ENCODE peak calls at places on chromosomes 7 and 10, in five cellular contexts. S is IMR-90, W is H1, T is K562, H is HepG2. Q is an unnamed sample.

GRCh38 chr10:77287647-77288120 is 349.9 kb downstream of the KCNMA1 start:
- DNase-seq in S (no peak), W (no peak), T (no peak), H (no peak), Q (peak)

GRCh38 chr10:88783734-88784133 is 18.8 kb upstream of the LIPM start:
- DNase-seq in S (peak), W (no peak), T (no peak), H (no peak), Q (no peak)

GRCh38 chr10:21953585-21954057 is 49.9 kb downstream of the DNAJC1 start:
- DNase-seq in S (peak), W (no peak), T (peak), H (peak), Q (peak)

GRCh38 chr10:2885956-2886296 is 181.4 kb upstream of the PFKP start:
- DNase-seq in S (no peak), W (no peak), T (no peak), H (no peak), Q (no peak)

GRCh38 chr7:104106106-104106505 is 101.7 kb downstream of the ORC5 start:
- DNase-seq in S (peak), W (no peak), T (no peak), H (peak), Q (no peak)

GRCh38 chr7:131625817-131626372 is 69.5 kb upstream of the PODXL start:
- DNase-seq in S (peak), W (peak), T (no peak), H (no peak), Q (peak)

GRCh38 chr7:80496586-80496985 is 15.3 kb downstream of the GNAT3 start:
- DNase-seq in S (peak), W (no peak), T (no peak), H (no peak), Q (no peak)

GRCh38 chr7:158646766-158647474 is 57.7 kb downstream of the NCAPG2 start:
- DNase-seq in S (no peak), W (peak), T (peak), H (peak), Q (no peak)

GRCh38 chr7:36671432-36671829 is 52.9 kb downstream of the AOAH start:
- DNase-seq in S (no peak), W (no peak), T (no peak), H (no peak), Q (no peak)

GRCh38 chr10:110336111-110336721 is 31.5 kb upstream of the SMNDC1 start:
- DNase-seq in S (peak), W (peak), T (no peak), H (no peak), Q (peak)

GRCh38 chr7:10888861-10889260 is 84.8 kb upstream of the PHF14 start:
- DNase-seq in S (no peak), W (no peak), T (no peak), H (no peak), Q (no peak)

GRCh38 chr7:74256446-74257408 is 2.5 kb upstream of the RFC2 start:
- DNase-seq in S (peak), W (no peak), T (no peak), H (no peak), Q (no peak)

GRCh38 chr7:131802195-131802594 is 245.8 kb upstream of the PODXL start:
- DNase-seq in S (no peak), W (no peak), T (no peak), H (no peak), Q (no peak)

GRCh38 chr7:123635551-123636359 is 19.9 kb upstream of the LMOD2 start:
- DNase-seq in S (peak), W (no peak), T (peak), H (peak), Q (peak)

GRCh38 chr7:51278797-51279196 is 37.8 kb downstream of the COBL start:
- DNase-seq in S (no peak), W (peak), T (no peak), H (no peak), Q (no peak)

GRCh38 chr10:29714096-29714874 is 79.5 kb upstream of the SVIL start:
- DNase-seq in S (peak), W (no peak), T (no peak), H (no peak), Q (peak)

GRCh38 chr7:102222445-102222844 is 64.2 kb upstream of the SH2B2 start:
- DNase-seq in S (peak), W (no peak), T (no peak), H (no peak), Q (no peak)

GRCh38 chr7:98341106-98341505 is 59.6 kb downstream of the BRI3 start:
- DNase-seq in S (peak), W (no peak), T (no peak), H (no peak), Q (no peak)

GRCh38 chr10:12561720-12562119 is 212.4 kb downstream of the CAMK1D start:
- DNase-seq in S (no peak), W (no peak), T (no peak), H (no peak), Q (no peak)

GRCh38 chr7:33062023-33062781 is at the start of gene NT5C3A:
- DNase-seq in S (no peak), W (peak), T (peak), H (no peak), Q (peak)

GRCh38 chr7:146067880-146068279 is 48.7 kb upstream of the CNTNAP2 start:
- DNase-seq in S (no peak), W (no peak), T (no peak), H (no peak), Q (no peak)

GRCh38 chr10:12638103-12638502 is 288.8 kb downstream of the CAMK1D start:
- DNase-seq in S (peak), W (no peak), T (no peak), H (peak), Q (peak)

GRCh38 chr10:16765532-16766365 is 51.5 kb downstream of the RSU1 start:
- DNase-seq in S (no peak), W (no peak), T (peak), H (no peak), Q (no peak)

GRCh38 chr10:12709516-12709915 is 292.0 kb downstream of the CCDC3 start:
- DNase-seq in S (peak), W (no peak), T (no peak), H (no peak), Q (peak)

GRCh38 chr7:111012799-111013675 is 77.9 kb upstream of the LRRN3 start:
- DNase-seq in S (no peak), W (no peak), T (no peak), H (no peak), Q (no peak)

GRCh38 chr7:46871516-46871915 is 710.4 kb downstream of the TNS3 start:
- DNase-seq in S (no peak), W (no peak), T (no peak), H (no peak), Q (no peak)

GRCh38 chr7:8228068-8228467 is 33.9 kb downstream of the ICA1 start:
- DNase-seq in S (no peak), W (no peak), T (no peak), H (no peak), Q (no peak)

GRCh38 chr10:124722812-124723783 is 21.1 kb downstream of the FAM53B start:
- DNase-seq in S (no peak), W (no peak), T (no peak), H (no peak), Q (no peak)

GRCh38 chr7:20783716-20784310 is 2.9 kb downstream of the SP8 start:
- DNase-seq in S (no peak), W (peak), T (no peak), H (no peak), Q (no peak)

GRCh38 chr10:27998178-27998953 is 513 bp downstream of the ODAD2 start:
- DNase-seq in S (peak), W (peak), T (no peak), H (no peak), Q (peak)

GRCh38 chr10:94115725-94116124 is 122.0 kb downstream of the PLCE1 start:
- DNase-seq in S (peak), W (no peak), T (no peak), H (no peak), Q (peak)

GRCh38 chr10:101036726-101037125 is 5.7 kb downstream of the SFXN3 start:
- DNase-seq in S (no peak), W (no peak), T (no peak), H (no peak), Q (no peak)

GRCh38 chr10:82922755-82923154 is 1047.8 kb downstream of the NRG3 start:
- DNase-seq in S (no peak), W (no peak), T (no peak), H (no peak), Q (no peak)

GRCh38 chr7:84637568-84638338 is 443.2 kb upstream of the SEMA3A start:
- DNase-seq in S (peak), W (no peak), T (no peak), H (no peak), Q (peak)

GRCh38 chr10:103854687-103855423 is 521 bp downstream of the SH3PXD2A start:
- DNase-seq in S (peak), W (peak), T (no peak), H (no peak), Q (no peak)

GRCh38 chr10:96974348-96974747 is 142.2 kb downstream of the LCOR start:
- DNase-seq in S (peak), W (no peak), T (no peak), H (no peak), Q (no peak)

GRCh38 chr10:18572959-18573561 is 78.3 kb downstream of the NSUN6 start:
- DNase-seq in S (no peak), W (no peak), T (no peak), H (no peak), Q (no peak)

GRCh38 chr10:55500931-55501559 is 700.0 kb upstream of the PCDH15 start:
- DNase-seq in S (no peak), W (peak), T (no peak), H (peak), Q (peak)

GRCh38 chr10:73850863-73851461 is 23.4 kb downstream of the CAMK2G start:
- DNase-seq in S (peak), W (no peak), T (no peak), H (no peak), Q (no peak)

GRCh38 chr7:84939888-84940287 is 247.0 kb downstream of the SEMA3D start:
- DNase-seq in S (no peak), W (no peak), T (no peak), H (no peak), Q (no peak)

DNA sequence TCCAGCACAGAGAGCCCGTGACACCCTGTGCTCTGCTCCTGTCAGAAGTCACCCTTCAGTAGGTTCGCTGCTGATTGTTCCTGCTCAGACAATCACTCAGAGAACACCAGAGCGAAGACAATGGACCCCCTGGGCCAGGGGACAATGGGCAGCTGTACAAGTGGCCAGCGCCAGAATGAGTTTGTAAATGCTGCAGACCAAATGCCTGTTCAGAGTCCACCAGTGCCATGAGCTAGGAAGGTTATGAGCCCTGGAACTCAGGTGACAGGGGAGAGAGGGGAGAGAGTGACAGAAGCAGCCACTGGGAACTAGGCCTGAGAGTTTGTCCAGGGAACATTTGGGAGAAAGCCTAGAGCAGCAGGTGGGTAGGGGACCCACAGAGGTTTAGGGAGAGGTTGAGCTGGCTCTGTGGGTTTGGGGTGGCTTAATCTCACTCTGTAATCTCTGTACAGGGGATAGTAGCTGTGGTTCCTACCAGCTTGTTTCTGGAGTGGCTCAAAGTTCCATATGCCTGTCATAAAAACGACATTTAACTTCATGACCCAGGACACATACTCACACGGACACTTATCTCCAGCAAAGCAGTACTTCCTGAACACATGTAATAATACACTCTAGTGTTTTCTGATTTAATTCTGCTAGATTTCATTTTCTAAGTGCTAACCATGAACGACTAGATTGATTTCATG is 60.4 kb downstream of the C10orf105 start:
- DNase-seq in S (no peak), W (no peak), T (no peak), H (peak), Q (no peak)
- TF ChIP-seq MAFK in S (no peak), W (no peak), T (no peak), H (no peak), Q (no peak)

GRCh38 chr7:129959480-129960332 is 6.9 kb upstream of the UBE2H start:
- DNase-seq in S (no peak), W (no peak), T (no peak), H (no peak), Q (no peak)

GRCh38 chr7:129952653-129953560 is at the start of gene UBE2H:
- DNase-seq in S (peak), W (peak), T (peak), H (peak), Q (peak)

GRCh38 chr7:129955993-129956543 is 3.3 kb upstream of the UBE2H start:
- DNase-seq in S (no peak), W (no peak), T (no peak), H (no peak), Q (no peak)

DNA sequence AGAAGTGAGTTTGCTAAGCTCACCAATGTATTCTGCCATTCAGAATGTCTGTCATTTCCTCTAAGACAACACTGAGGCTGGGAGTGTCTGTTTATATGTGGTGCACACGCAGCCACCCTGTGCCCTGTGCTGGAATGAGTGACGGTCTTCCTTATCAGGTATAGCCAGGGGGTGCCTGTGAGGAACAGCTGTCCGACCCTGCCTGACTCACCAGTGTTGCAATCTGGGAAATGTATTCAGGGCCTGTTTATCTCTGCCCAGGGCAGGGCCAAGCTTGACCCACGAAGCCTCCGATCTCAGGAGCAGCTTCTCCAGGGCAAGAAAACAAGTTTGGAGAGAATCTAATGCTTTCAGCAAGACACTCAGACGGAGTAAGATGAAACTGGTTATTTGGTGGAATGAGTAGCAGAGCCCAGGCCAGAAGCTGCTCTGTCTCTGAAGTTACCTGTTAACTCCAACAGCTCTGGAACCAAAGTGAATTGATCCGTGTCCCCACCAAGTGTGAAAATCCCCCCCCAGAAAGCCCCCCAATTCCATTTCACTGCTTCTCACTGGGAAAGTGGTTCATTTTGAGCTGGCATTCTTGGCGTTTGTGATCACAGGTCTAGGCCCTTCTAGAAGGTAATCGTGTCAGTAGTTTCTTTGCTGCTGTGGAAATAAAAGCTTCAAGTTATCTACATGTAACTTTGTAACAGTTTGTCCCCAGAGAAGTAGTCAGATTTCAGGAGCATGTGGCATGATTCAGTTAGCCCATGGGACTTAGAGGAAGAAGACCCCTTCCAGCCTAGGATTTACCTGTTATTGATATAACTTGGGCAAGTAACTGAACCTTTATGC is 6.1 kb upstream of the UBE2H start:
- DNase-seq in S (peak), W (no peak), T (peak), H (peak), Q (peak)
- TF ChIP-seq MAFK in S (no peak), W (no peak), T (peak), H (no peak), Q (no peak)

DNA sequence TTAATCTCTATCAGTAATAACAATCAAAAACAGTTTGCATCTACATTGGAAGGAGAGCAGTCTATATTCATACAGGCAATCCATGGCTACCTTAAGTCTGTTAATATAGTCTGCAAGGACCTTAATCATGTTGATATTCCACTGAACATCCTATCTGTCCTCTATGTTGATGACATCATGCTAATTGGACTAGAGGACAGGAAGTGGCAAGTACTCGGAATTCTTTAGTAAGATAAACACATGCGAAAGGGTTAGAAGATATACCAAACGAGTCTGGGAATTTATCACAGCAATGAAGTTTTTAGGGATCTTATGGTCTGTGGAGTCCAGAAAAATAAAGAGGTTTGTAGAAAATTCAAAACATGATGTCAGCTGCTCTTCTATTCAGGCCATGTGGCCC is 11.3 kb upstream of the SAMD9L start:
- DNase-seq in S (peak), W (no peak), T (no peak), H (no peak), Q (no peak)
- TF ChIP-seq MAFK in S (no peak), W (no peak), T (no peak), H (no peak), Q (no peak)

DNA sequence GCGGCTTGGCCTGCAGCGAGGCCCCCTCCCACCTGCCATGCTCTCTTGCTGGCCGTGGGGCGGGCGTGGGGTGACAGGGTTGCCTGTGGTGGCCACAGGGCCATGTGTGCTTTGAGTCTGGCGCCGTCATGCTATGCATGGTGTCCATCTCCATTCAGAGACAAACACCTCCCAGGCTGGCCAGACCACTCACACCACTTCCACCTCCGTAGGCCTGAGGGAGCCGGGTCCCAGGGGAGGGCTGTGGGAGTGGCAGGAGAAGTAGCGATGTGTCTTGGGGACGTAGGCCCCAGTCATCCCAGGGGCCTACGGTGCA is 65.5 kb downstream of the DNAJB6 start:
- DNase-seq in S (no peak), W (no peak), T (no peak), H (no peak), Q (no peak)
- TF ChIP-seq MAFK in S (no peak), W (no peak), T (no peak), H (no peak), Q (no peak)

GRCh38 chr7:149869867-149870266 is 3.9 kb upstream of the ATP6V0E2 start:
- DNase-seq in S (no peak), W (no peak), T (no peak), H (no peak), Q (no peak)

GRCh38 chr7:149871576-149871975 is 2.2 kb upstream of the ATP6V0E2 start:
- DNase-seq in S (no peak), W (no peak), T (no peak), H (no peak), Q (no peak)

GRCh38 chr7:149869291-149869650 is 4.5 kb upstream of the ATP6V0E2 start:
- DNase-seq in S (no peak), W (no peak), T (no peak), H (no peak), Q (no peak)

GRCh38 chr7:149870701-149871483 is 2.9 kb upstream of the ATP6V0E2 start:
- DNase-seq in S (no peak), W (peak), T (no peak), H (no peak), Q (no peak)

GRCh38 chr7:149870274-149870673 is 3.5 kb upstream of the ATP6V0E2 start:
- DNase-seq in S (no peak), W (peak), T (no peak), H (no peak), Q (no peak)
- TF ChIP-seq MAFK in S (no peak), W (no peak), T (no peak), H (no peak), Q (no peak)

DNA sequence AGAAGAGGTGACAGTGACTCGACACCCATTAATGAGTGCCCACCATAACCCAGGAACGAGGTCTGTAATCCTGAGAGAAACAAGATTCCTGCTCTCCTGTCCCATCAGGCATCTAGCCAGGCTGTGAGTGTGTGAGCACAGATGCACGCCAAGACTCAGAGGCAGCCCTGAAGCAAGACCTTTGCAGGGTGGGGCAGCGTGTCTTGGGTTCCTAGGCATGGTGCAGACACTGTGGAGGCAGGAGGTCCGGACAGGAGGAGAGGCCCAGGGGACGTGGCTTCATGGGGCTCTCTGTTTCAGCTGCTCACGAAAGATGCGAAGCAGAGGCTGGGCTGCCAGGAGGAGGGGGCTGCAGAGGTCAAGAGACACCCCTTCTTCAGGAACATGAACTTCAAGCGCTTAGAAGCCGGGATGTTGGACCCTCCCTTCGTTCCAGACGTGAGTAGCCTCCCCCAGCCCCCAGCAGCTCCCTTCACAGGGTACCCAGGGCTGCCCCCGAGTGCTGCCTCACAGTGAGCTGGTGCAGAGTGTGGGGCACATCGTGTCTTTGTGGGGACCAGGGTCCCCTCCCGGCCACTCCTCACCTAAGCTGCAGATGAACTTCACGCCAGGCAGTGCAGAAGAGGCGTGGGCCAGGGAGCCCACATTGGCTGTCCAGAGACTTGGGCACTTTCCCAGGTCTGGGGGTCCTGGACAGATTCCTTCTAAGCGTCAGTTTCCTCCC is 94.5 kb downstream of the RGS10 start:
- DNase-seq in S (no peak), W (no peak), T (no peak), H (no peak), Q (no peak)
- TF ChIP-seq MAFK in S (no peak), W (no peak), T (no peak), H (no peak), Q (no peak)

GRCh38 chr10:112961609-112962008 is 11.6 kb downstream of the TCF7L2 start:
- DNase-seq in S (no peak), W (no peak), T (no peak), H (no peak), Q (no peak)

GRCh38 chr10:112957589-112958202 is 7.6 kb downstream of the TCF7L2 start:
- DNase-seq in S (no peak), W (no peak), T (no peak), H (no peak), Q (no peak)

GRCh38 chr10:112960151-112960681 is 10.2 kb downstream of the TCF7L2 start:
- DNase-seq in S (no peak), W (no peak), T (no peak), H (no peak), Q (no peak)

GRCh38 chr10:112958275-112958995 is 8.4 kb downstream of the TCF7L2 start:
- DNase-seq in S (peak), W (no peak), T (no peak), H (no peak), Q (no peak)

GRCh38 chr10:112959207-112959838 is 9.3 kb downstream of the TCF7L2 start:
- DNase-seq in S (peak), W (no peak), T (no peak), H (no peak), Q (no peak)
- TF ChIP-seq MAFK in S (no peak), W (no peak), T (no peak), H (no peak), Q (no peak)